ENCODE peak calls at places on chromosomes 12 and 14, in five cellular contexts. Y, D, R, C and W are unnamed samples.

GRCh38 chr12:55034218-55034617 is 14.4 kb downstream of the NEUROD4 start:
- DNase-seq in Y (no peak), C (no peak), R (no peak), D (no peak), W (no peak)

GRCh38 chr12:124656214-124656516 is 88.8 kb upstream of the NCOR2 start:
- DNase-seq in R (no peak), C (no peak), Y (no peak), D (no peak), W (no peak)

GRCh38 chr14:92568621-92569479 is 55.3 kb downstream of the RIN3 start:
- DNase-seq in Y (no peak), R (no peak), D (no peak), C (peak; percentile 76), W (no peak)

GRCh38 chr14:74941676-74942097 is 13.7 kb downstream of the PGF start:
- DNase-seq in C (no peak), R (no peak), D (peak; percentile 56), Y (no peak), W (no peak)

GRCh38 chr14:49512147-49512551 is 74.0 kb downstream of the RPS29 start:
- DNase-seq in R (no peak), Y (no peak), D (no peak), C (no peak), W (no peak)

GRCh38 chr12:121916719-121917118 is 1.7 kb upstream of the CFAP251 start:
- DNase-seq in D (no peak), C (no peak), Y (no peak), R (no peak), W (peak; percentile 62)

GRCh38 chr12:34399631-34400422 is 377.5 kb downstream of the ALG10 start:
- DNase-seq in R (peak; percentile 4), D (no peak), C (no peak), Y (no peak), W (no peak)

GRCh38 chr14:28494196-28494595 is 272.4 kb upstream of the FOXG1 start:
- DNase-seq in R (no peak), D (no peak), Y (no peak), C (no peak), W (no peak)

GRCh38 chr14:60775296-60775695 is 40.7 kb downstream of the MNAT1 start:
- DNase-seq in R (no peak), C (no peak), Y (no peak), D (no peak), W (no peak)

GRCh38 chr14:95291859-95292542 is 27.7 kb downstream of the CLMN start:
- DNase-seq in C (no peak), Y (no peak), D (peak; percentile 46), R (no peak), W (no peak)

GRCh38 chr12:88185988-88186387 is 43.9 kb downstream of the TMTC3 start:
- DNase-seq in C (peak; percentile 3), R (no peak), D (no peak), Y (no peak), W (peak; percentile 22)

GRCh38 chr12:115983226-115983798 is 294.2 kb downstream of the MED13L start:
- DNase-seq in D (peak; percentile 40), Y (peak; percentile 4), C (no peak), R (peak; percentile 73), W (peak; percentile 58)

GRCh38 chr12:78118486-78118885 is 287.8 kb downstream of the NAV3 start:
- DNase-seq in C (no peak), D (no peak), Y (no peak), R (no peak), W (no peak)

GRCh38 chr12:60710246-60710645 is 1114.4 kb downstream of the SLC16A7 start:
- DNase-seq in D (no peak), Y (no peak), C (no peak), R (no peak), W (no peak)

GRCh38 chr14:71582705-71583104 is 349.5 kb upstream of the RGS6 start:
- DNase-seq in C (no peak), D (no peak), R (no peak), Y (no peak), W (no peak)

GRCh38 chr14:60508363-60508706 is 611 bp upstream of the SIX6 start:
- DNase-seq in Y (no peak), C (no peak), R (no peak), D (no peak), W (no peak)

GRCh38 chr12:3962661-3963483 is 89.7 kb upstream of the PARP11 start:
- DNase-seq in Y (no peak), D (peak; percentile 6), C (no peak), R (no peak), W (no peak)

GRCh38 chr14:26703967-26704366 is 106.1 kb upstream of the NOVA1 start:
- DNase-seq in D (no peak), Y (no peak), R (no peak), C (no peak), W (no peak)

GRCh38 chr14:75702107-75702506 is 41.1 kb downstream of the TTLL5 start:
- DNase-seq in R (no peak), Y (no peak), C (no peak), D (no peak), W (no peak)

GRCh38 chr12:30730011-30730410 is 24.7 kb downstream of the CAPRIN2 start:
- DNase-seq in D (no peak), Y (no peak), R (no peak), C (no peak), W (no peak)

GRCh38 chr12:30726647-30727046 is 28.1 kb downstream of the CAPRIN2 start:
- DNase-seq in C (no peak), D (no peak), R (no peak), Y (no peak), W (no peak)

GRCh38 chr12:30729547-30729946 is 25.2 kb downstream of the CAPRIN2 start:
- DNase-seq in D (no peak), C (no peak), R (no peak), Y (peak; percentile 34), W (no peak)

GRCh38 chr12:30725739-30726138 is 29.0 kb downstream of the CAPRIN2 start:
- DNase-seq in D (peak; percentile 15), C (no peak), R (no peak), Y (no peak), W (peak; percentile 56)
- TF ChIP-seq ESRRA in D (no peak), C (no peak), R (no peak), Y (no peak), W (no peak)

DNA sequence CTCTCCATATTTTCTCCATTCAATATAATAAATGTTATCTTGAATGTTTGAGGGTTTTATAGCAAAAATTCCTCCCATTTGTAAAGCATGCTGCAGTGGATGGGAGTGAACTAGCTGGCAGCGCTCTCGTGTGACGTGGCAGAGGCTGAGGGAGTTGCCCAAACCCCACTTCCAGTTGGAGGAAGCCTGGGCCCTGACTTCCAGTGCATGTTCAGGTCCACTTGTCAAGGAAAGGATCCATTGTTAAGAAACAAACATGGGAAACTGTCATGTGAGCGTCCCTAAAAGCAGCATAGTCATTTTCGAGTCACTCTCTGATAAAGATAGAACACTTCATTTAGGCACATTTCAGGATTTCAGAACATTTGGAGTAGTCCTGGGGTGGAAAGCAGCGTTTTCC is 116.6 kb downstream of the SLC25A47 start:
- DNase-seq in R (no peak), C (no peak), D (no peak), Y (no peak), W (peak; percentile 33)
- TF ChIP-seq ESRRA in R (no peak), C (no peak), D (no peak), Y (no peak), W (no peak)

GRCh38 chr12:1656894-1657293 is 27.9 kb downstream of the WNT5B start:
- DNase-seq in R (no peak), C (no peak), Y (no peak), D (no peak), W (no peak)

GRCh38 chr12:1657616-1658167 is 28.7 kb downstream of the WNT5B start:
- DNase-seq in R (no peak), Y (no peak), D (no peak), C (no peak), W (no peak)

GRCh38 chr12:1651946-1652345 is 22.9 kb downstream of the WNT5B start:
- DNase-seq in Y (no peak), D (no peak), C (no peak), R (no peak), W (no peak)

GRCh38 chr12:1650954-1651353 is 21.9 kb downstream of the WNT5B start:
- DNase-seq in R (no peak), C (no peak), Y (no peak), D (no peak), W (no peak)

DNA sequence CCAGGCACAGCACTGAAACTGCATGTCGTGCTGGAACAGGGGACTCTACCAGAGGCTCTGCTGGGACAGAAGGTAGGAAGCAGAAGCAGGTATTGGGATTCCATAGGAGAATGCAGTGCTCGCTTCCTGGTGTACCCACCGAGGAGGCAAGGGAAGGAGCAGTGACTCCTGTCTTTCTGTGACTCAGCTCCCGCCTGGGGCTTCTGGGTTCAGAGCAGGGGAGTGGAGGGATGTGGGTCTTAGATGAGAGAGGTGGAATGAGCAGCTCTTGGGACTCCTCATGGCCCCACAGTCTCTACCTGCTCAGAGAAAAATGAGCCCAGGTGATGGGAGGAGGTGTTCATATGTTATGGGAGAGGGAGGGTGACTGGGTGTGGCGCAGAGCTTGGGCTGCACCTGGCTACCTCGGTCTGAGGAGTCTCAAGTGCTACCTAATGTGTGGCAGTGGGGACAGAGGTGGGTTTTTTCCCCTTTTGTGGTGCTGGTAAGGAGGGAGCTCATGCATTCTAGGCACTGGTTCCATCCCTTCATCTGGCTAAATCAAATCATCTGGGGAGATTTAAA is 26.3 kb downstream of the WNT5B start:
- DNase-seq in Y (no peak), R (no peak), D (no peak), C (no peak), W (no peak)
- TF ChIP-seq ESRRA in Y (no peak), R (no peak), D (no peak), C (no peak), W (no peak)

GRCh38 chr12:43329381-43329780 is 222.6 kb downstream of the ADAMTS20 start:
- DNase-seq in R (no peak), C (no peak), D (no peak), Y (no peak), W (no peak)

GRCh38 chr12:43325786-43326185 is 226.2 kb downstream of the ADAMTS20 start:
- DNase-seq in D (no peak), C (no peak), R (no peak), Y (no peak), W (no peak)
- TF ChIP-seq ESRRA in D (no peak), C (no peak), R (no peak), Y (no peak), W (no peak)

GRCh38 chr14:31834616-31835015 is 242.5 kb upstream of the ARHGAP5 start:
- DNase-seq in Y (peak; percentile 41), R (no peak), D (no peak), C (no peak), W (no peak)
- TF ChIP-seq ESRRA in Y (no peak), R (no peak), D (no peak), C (no peak), W (no peak)

DNA sequence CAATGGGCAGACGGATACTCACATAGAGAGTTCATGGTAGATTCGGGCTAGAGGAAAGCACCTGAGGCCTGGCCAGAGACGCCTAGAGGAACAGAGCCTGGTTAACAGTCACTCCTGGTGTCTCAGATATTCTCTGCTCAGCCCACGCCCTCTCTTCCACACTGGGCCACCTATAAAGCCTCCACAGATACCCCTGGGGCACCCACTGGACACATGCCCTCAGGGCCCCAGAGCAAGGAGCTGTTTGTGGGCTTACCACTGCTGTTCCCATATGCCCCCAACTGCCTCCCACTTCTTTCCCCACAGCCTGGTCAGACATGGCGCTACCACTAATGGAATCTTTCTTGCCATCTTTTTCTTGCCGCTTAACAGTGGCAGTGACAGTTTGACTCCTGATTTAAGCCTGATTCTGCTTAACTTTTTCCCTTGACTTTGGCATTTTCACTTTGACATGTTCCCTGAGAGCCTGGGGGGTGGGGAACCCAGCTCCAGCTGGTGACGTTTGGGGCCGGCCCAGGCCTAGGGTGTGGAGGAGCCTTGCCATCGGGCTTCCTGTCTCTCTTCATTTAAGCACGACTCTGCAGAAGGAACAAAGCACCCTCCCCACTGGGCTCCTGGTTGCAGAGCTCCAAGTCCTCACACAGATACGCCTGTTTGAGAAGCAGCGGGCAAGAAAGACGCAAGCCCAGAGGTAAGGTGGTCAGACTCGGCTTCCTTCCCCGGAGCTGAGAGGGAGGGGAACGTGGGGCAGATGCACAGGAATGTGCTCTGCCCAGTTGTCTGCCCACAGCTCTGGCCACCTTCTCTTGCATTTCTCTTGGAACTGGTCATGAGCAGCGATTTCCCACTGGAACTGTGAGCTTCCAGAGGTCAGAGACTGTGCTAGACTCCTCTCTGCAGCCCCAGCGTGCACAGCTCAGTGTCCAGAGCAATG is at the start of gene CD4:
- DNase-seq in Y (no peak), C (no peak), R (no peak), D (no peak), W (no peak)
- TF ChIP-seq ESRRA in Y (no peak), C (no peak), R (no peak), D (no peak), W (no peak)